ENCODE peak calls at places on chromosomes 2 and 18, in four cellular contexts. N, E, O and T are unnamed samples.

GRCh38 chr2:237702439-237703397 is 75.3 kb downstream of the LRRFIP1 start:
- DNase-seq in O (no peak), N (peak; percentile 51), E (peak; percentile 57), T (no peak)

GRCh38 chr2:71479261-71479660 is 25.9 kb downstream of the DYSF start:
- DNase-seq in N (no peak), E (no peak), O (no peak), T (no peak)

GRCh38 chr2:85273732-85274731 is 53.8 kb downstream of the TGOLN2 start:
- DNase-seq in N (no peak), O (no peak), E (peak; percentile 70), T (peak; percentile 99)

GRCh38 chr2:211401328-211401727 is 844.9 kb downstream of the CPS1 start:
- DNase-seq in E (no peak), O (no peak), N (no peak), T (no peak)

GRCh38 chr2:64594563-64594989 is 59.1 kb downstream of the SERTAD2 start:
- DNase-seq in E (peak; percentile 63), N (no peak), O (no peak), T (no peak)

GRCh38 chr2:222176890-222177289 is 121.9 kb downstream of the PAX3 start:
- DNase-seq in O (no peak), E (no peak), N (peak; percentile 84), T (no peak)

GRCh38 chr18:56245856-56246575 is 392.4 kb downstream of the TXNL1 start:
- DNase-seq in E (peak; percentile 97), O (no peak), N (peak; percentile 11), T (peak; percentile 51)

GRCh38 chr2:1754461-1755170 is 10.3 kb upstream of the PXDN start:
- DNase-seq in E (no peak), N (no peak), O (no peak), T (no peak)

GRCh38 chr18:3250237-3251107 is 2.9 kb downstream of the MYL12A start:
- DNase-seq in N (no peak), O (no peak), E (peak; percentile 81), T (no peak)
- H3K4me3 ChIP-seq in N (no peak overlapping the region), O (peak overlapping the region; percentile 91), E (peak overlapping the region; percentile 89), T (no peak overlapping the region)

GRCh38 chr18:62326646-62327348 is 1.7 kb downstream of the TNFRSF11A start:
- DNase-seq in O (no peak), N (no peak), E (no peak), T (no peak)
- H3K27me3 ChIP-seq in O (no peaks in the 10 kb centered on the region), N (peaks cover 63% of the 10 kb centered on the region), E (peaks cover 61% of the 10 kb centered on the region), T (peaks cover 3% of the 10 kb centered on the region)

GRCh38 chr2:152715854-152716428 is 1.3 kb downstream of the PRPF40A start:
- DNase-seq in O (no peak), N (peak; percentile 73), E (peak; percentile 4), T (peak; percentile 47)
- H3K4me3 ChIP-seq in O (peak overlapping the region; percentile 81), N (peak overlapping the region; percentile 91), E (peak overlapping the region; percentile 85), T (peak overlapping the region; percentile 88)

GRCh38 chr2:38505779-38506178 is 96.9 kb downstream of the HNRNPLL start:
- DNase-seq in O (no peak), E (no peak), N (no peak), T (no peak)

GRCh38 chr2:38502107-38502506 is 100.6 kb downstream of the HNRNPLL start:
- DNase-seq in E (no peak), O (no peak), N (no peak), T (no peak)

GRCh38 chr2:38499921-38500634 is 102.7 kb downstream of the HNRNPLL start:
- DNase-seq in E (no peak), O (no peak), N (peak; percentile 40), T (no peak)

GRCh38 chr2:38507712-38508111 is 95.0 kb downstream of the HNRNPLL start:
- DNase-seq in N (no peak), O (no peak), E (no peak), T (no peak)

GRCh38 chr2:38504169-38504568 is 98.6 kb downstream of the HNRNPLL start:
- DNase-seq in E (no peak), O (no peak), N (no peak), T (peak; percentile 51)
- H3K27me3 ChIP-seq in E (no peaks in the 10 kb centered on the region), O (no peaks in the 10 kb centered on the region), N (no peaks in the 10 kb centered on the region), T (no peaks in the 10 kb centered on the region)

GRCh38 chr2:209426432-209426831 is 2.6 kb downstream of the MAP2 start:
- DNase-seq in E (no peak), O (no peak), N (peak; percentile 23), T (peak; percentile 6)

DNA sequence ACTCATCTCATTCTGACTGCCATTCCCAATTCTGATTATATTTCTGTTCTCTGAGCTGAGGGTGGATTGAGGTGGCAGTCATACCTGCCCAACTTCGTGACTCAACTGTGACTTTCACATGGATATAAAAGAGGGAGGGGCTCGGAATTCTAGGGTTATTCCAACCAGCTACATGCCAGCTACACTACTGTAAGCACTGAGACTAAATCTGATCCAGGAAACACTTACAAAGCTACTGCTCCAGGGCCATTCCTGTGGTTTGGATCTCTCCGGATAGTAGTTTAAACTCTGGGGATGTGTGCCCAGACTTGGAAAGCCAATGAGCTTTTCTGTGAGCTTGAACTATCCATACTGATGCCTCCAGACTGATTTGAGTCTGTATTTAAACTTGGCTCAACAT is 7.9 kb downstream of the MAP2 start:
- DNase-seq in N (no peak), E (no peak), O (no peak), T (peak; percentile 55)
- H3K4me3 ChIP-seq in N (no peak overlapping the region), E (no peak overlapping the region), O (no peak overlapping the region), T (no peak overlapping the region)

GRCh38 chr18:72895548-72895947 is 27.8 kb upstream of the NETO1 start:
- DNase-seq in E (no peak), N (no peak), O (no peak), T (no peak)
- H3K27me3 ChIP-seq in E (no peaks in the 10 kb centered on the region), N (no peaks in the 10 kb centered on the region), O (no peaks in the 10 kb centered on the region), T (no peaks in the 10 kb centered on the region)